ENCODE peak calls at places on chromosome 16, in five cellular contexts. E, O, Z, Q and D are unnamed samples.

GRCh38 chr16:86530251-86531192 is 20.2 kb downstream of the FOXF1 start:
- DNase-seq in E (no peak), O (no peak), Z (no peak), Q (no peak), D (no peak)

GRCh38 chr16:71687853-71688252 is 36.6 kb downstream of the PHLPP2 start:
- DNase-seq in E (no peak), O (no peak), Z (no peak), Q (no peak), D (no peak)

GRCh38 chr16:29307598-29308507 is 98.7 kb downstream of the NPIPB11 start:
- DNase-seq in E (no peak), O (no peak), Z (no peak), Q (no peak), D (no peak)

GRCh38 chr16:85428168-85428898 is 184.8 kb upstream of the GSE1 start:
- DNase-seq in E (peak), O (peak), Z (no peak), Q (peak), D (no peak)

GRCh38 chr16:74448990-74449389 is 27.7 kb upstream of the CLEC18B start:
- DNase-seq in E (peak), O (no peak), Z (peak), Q (peak), D (peak)

GRCh38 chr16:81431554-81432353 is 12.9 kb upstream of the CMIP start:
- DNase-seq in E (no peak), O (no peak), Z (peak), Q (peak), D (peak)

GRCh38 chr16:56450275-56450889 is 750 bp downstream of the NUDT21 start:
- DNase-seq in E (peak), O (no peak), Z (no peak), Q (no peak), D (no peak)

GRCh38 chr16:52742052-52742451 is 195.1 kb upstream of the TOX3 start:
- DNase-seq in E (no peak), O (peak), Z (no peak), Q (no peak), D (no peak)

GRCh38 chr16:65534121-65534528 is 412.3 kb upstream of the CDH11 start:
- DNase-seq in E (no peak), O (no peak), Z (no peak), Q (no peak), D (no peak)

GRCh38 chr16:30896890-30897730 is 696 bp downstream of the CTF1 start:
- DNase-seq in E (peak), O (peak), Z (peak), Q (peak), D (peak)

GRCh38 chr16:67537636-67538591 is 9.3 kb downstream of the RIPOR1 start:
- DNase-seq in E (no peak), O (peak), Z (no peak), Q (no peak), D (no peak)

GRCh38 chr16:78926723-78927200 is 673.8 kb downstream of the MAF start:
- DNase-seq in E (no peak), O (no peak), Z (no peak), Q (no peak), D (no peak)

GRCh38 chr16:85329059-85329812 is 217.0 kb upstream of the CIBAR2 start:
- DNase-seq in E (peak), O (no peak), Z (peak), Q (no peak), D (no peak)

GRCh38 chr16:14151256-14152030 is 80.3 kb downstream of the MRTFB start:
- DNase-seq in E (no peak), O (no peak), Z (no peak), Q (no peak), D (no peak)

GRCh38 chr16:46691720-46692119 is 2.3 kb downstream of the ORC6 start:
- DNase-seq in E (no peak), O (no peak), Z (no peak), Q (no peak), D (no peak)

GRCh38 chr16:66278111-66278531 is 88.4 kb upstream of the CDH5 start:
- DNase-seq in E (peak), O (no peak), Z (no peak), Q (no peak), D (no peak)

GRCh38 chr16:75565640-75566039 is 539 bp upstream of the GABARAPL2 start:
- DNase-seq in E (no peak), O (no peak), Z (no peak), Q (no peak), D (no peak)

GRCh38 chr16:69711115-69711740 is 15.1 kb downstream of the NQO1 start:
- DNase-seq in E (peak), O (peak), Z (peak), Q (no peak), D (no peak)

GRCh38 chr16:10946308-10946707 is 1.9 kb downstream of the CLEC16A start:
- DNase-seq in E (no peak), O (no peak), Z (no peak), Q (no peak), D (no peak)
- H3K4me3 ChIP-seq in E (peak), O (peak), Z (no peak), Q (no peak), D (no peak)

GRCh38 chr16:660459-661183 is 7.3 kb upstream of the RHOT2 start:
- DNase-seq in E (peak), O (peak), Z (peak), Q (peak), D (peak)

GRCh38 chr16:662597-662996 is 5.3 kb upstream of the RHOT2 start:
- DNase-seq in E (no peak), O (no peak), Z (no peak), Q (no peak), D (no peak)

GRCh38 chr16:662095-662494 is 5.8 kb upstream of the RHOT2 start:
- DNase-seq in E (no peak), O (no peak), Z (no peak), Q (no peak), D (no peak)

GRCh38 chr16:660132-660458 is 7.8 kb upstream of the RHOT2 start:
- DNase-seq in E (no peak), O (no peak), Z (no peak), Q (no peak), D (no peak)

GRCh38 chr16:661184-661821 is 6.6 kb upstream of the RHOT2 start:
- DNase-seq in E (no peak), O (no peak), Z (no peak), Q (no peak), D (no peak)
- H3K4me3 ChIP-seq in E (no peak), O (no peak), Z (no peak), Q (no peak), D (peak)

DNA sequence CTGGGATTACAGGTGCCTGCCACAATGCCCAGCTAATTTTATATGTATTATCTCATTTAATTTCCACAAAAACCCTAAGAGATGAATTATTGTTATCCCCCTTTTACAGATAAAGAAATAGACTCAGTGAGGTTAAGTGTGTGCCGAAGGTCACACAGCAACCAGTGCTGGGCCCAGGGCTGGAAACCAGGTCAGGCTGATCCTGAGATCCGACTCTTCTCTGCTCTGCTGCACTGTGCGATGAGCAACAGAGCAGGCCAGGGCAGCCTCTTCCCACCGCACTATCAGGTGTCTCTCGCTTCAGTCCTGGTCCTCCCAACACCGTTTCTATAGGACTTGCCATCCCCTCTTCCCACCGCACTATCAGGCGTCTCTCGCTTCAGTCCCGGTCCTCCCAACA is 24.8 kb downstream of the GINS3 start:
- DNase-seq in E (no peak), O (no peak), Z (no peak), Q (no peak), D (no peak)
- H3K4me3 ChIP-seq in E (no peak), O (no peak), Z (no peak), Q (no peak), D (no peak)

GRCh38 chr16:50679676-50680555 is 1.2 kb downstream of the SNX20 start:
- DNase-seq in E (no peak), O (no peak), Z (no peak), Q (no peak), D (no peak)

GRCh38 chr16:50680907-50681885 is at the start of gene SNX20:
- DNase-seq in E (peak), O (no peak), Z (no peak), Q (peak), D (no peak)

GRCh38 chr16:50679266-50679665 is 1.8 kb downstream of the SNX20 start:
- DNase-seq in E (no peak), O (no peak), Z (no peak), Q (no peak), D (no peak)

GRCh38 chr16:50677351-50677750 is 3.8 kb downstream of the SNX20 start:
- DNase-seq in E (no peak), O (peak), Z (no peak), Q (no peak), D (no peak)

GRCh38 chr16:50680556-50680893 is 587 bp downstream of the SNX20 start:
- DNase-seq in E (no peak), O (no peak), Z (no peak), Q (no peak), D (no peak)
- H3K4me3 ChIP-seq in E (peak), O (no peak), Z (no peak), Q (peak), D (peak)

DNA sequence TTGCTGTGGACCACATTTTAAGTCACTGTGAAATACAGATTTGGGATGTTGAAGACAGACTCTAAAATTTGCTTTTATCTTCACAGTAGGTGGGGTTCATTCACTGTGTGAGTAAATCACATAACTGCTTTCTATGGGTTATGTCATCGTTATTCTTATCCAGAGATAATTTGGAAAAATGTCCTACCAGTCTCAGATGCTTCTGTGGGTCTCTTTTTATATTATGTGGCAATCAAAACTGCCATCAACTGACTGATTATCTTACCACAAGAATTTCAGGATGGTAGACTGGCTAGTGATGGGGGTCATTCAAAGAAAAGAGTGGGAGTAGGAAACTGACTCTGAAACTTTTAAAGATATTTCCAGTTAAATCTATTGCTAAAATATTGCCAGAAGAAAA is 3.1 kb downstream of the HSBP1 start:
- DNase-seq in E (no peak), O (no peak), Z (no peak), Q (no peak), D (no peak)
- H3K4me3 ChIP-seq in E (no peak), O (no peak), Z (no peak), Q (no peak), D (no peak)

DNA sequence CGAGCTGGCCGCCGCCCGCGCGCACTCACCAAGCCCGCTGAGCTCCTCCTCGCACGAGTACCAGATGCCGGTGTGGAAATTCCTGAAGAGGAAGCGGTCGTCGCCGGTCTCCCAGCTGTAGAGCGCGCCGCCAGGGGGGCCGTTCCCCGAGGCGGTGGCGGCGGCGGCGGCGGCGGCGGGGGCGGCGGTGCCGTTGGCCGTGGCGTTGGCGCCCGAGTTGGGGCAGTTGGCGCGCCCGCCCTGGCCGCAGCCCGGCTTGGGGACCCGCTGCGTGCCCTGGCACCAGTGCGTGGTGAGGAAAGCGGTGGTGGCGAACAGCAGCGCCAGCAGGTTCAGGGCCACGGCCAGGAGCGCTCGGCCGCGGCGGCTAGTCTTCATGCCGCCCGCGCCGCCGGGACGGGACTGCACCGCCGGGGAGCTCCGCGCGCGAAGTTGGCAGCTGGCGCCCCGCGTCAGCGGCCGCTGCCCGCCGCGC is 430 bp downstream of the GSG1L start:
- DNase-seq in E (no peak), O (peak), Z (no peak), Q (no peak), D (no peak)
- H3K4me3 ChIP-seq in E (peak), O (peak), Z (peak), Q (peak), D (no peak)

GRCh38 chr16:80058236-80058635 is 457.7 kb upstream of the MAF start:
- DNase-seq in E (no peak), O (no peak), Z (no peak), Q (peak), D (peak)
- H3K4me3 ChIP-seq in E (no peak), O (no peak), Z (no peak), Q (no peak), D (no peak)

DNA sequence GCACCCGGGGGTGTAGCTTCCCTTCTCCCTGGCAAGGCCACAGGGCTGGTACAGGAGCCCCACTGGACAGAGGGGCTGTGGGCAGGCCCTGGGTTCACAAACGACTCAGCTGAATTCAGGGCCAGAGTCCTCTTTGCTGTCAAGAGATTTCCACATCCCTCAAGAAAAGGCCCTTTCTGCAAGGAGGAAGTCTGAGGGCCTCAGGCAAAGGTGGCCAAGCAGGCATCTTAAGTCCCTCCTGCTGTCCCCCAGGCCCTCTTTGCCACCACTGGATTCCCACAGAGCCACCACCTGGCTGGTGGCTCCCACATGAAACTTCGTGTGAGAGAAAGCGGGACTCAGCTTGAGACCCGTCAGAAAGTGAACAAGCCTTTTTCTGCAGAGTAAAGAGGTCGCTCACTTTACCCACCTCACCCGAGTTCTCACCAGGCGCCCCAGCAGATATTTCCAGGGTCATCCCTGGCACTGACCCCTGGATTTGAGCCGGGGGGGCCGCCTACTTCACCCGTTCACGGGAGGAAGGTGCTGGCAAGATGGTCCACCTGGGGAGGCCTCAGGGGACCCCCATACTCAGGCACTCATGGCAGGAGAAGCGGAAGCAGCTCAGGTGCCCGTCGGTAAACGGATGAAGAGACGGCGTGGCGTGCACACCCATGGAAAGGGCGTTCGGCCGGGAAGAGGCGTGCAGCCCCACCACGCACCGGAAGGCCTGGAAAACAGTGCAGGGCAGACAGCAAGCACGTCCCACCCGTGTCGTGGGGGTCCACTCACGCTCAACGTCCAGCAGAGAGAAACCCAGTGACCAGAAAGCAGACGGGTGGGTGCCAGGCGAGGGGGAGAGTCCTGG is 3.6 kb downstream of the RNF166 start:
- DNase-seq in E (no peak), O (no peak), Z (no peak), Q (no peak), D (no peak)
- H3K4me3 ChIP-seq in E (peak), O (no peak), Z (no peak), Q (no peak), D (no peak)